ENCODE peak calls at places on chromosomes 16 and 17, in seven cellular contexts. M, G, I, U, Z, O and E are unnamed samples.

GRCh38 chr17:70332811-70333210 is 163.5 kb downstream of the KCNJ2 start:
- DNase-seq in M (no peak), G (peak; percentile 2), I (no peak), U (no peak), Z (no peak), O (no peak), E (no peak)

GRCh38 chr17:4584125-4584834 is at the start of gene SMTNL2:
- DNase-seq in M (no peak), G (no peak), I (no peak), U (no peak), Z (no peak), O (no peak), E (no peak)

GRCh38 chr17:7836596-7837374 is 2.8 kb downstream of the KDM6B start:
- DNase-seq in M (peak; percentile 91), G (peak; percentile 95), I (peak; percentile 94), U (peak; percentile 72), Z (peak; percentile 65), O (peak; percentile 97), E (peak; percentile 93)

GRCh38 chr17:74442670-74443515 is 11.0 kb downstream of the GPRC5C start:
- DNase-seq in M (no peak), G (peak; percentile 89), I (peak; percentile 87), U (no peak), Z (no peak), O (no peak), E (peak; percentile 90)

GRCh38 chr16:86797700-86798099 is 219.4 kb downstream of the FOXL1 start:
- DNase-seq in M (no peak), G (no peak), I (no peak), U (no peak), Z (no peak), O (no peak), E (no peak)

GRCh38 chr16:11100239-11100750 is 155.7 kb downstream of the SOCS1 start:
- DNase-seq in M (peak; percentile 97), G (no peak), I (peak; percentile 42), U (peak; percentile 98), Z (no peak), O (peak; percentile 99), E (peak; percentile 42)

GRCh38 chr16:81275795-81276194 is 37.3 kb downstream of the BCO1 start:
- DNase-seq in M (no peak), G (no peak), I (no peak), U (no peak), Z (no peak), O (no peak), E (no peak)

GRCh38 chr17:81902653-81903414 is 796 bp downstream of the NPB start:
- DNase-seq in M (no peak), G (no peak), I (no peak), U (no peak), Z (no peak), O (no peak), E (no peak)

GRCh38 chr17:44317545-44317944 is 7.1 kb downstream of the SLC25A39 start:
- DNase-seq in M (no peak), G (no peak), I (no peak), U (no peak), Z (no peak), O (no peak), E (no peak)

GRCh38 chr17:14845562-14846335 is 419.4 kb downstream of the PMP22 start:
- DNase-seq in M (no peak), G (no peak), I (no peak), U (no peak), Z (no peak), O (no peak), E (no peak)

GRCh38 chr16:67714522-67714921 is 4.6 kb downstream of the GFOD2 start:
- DNase-seq in M (no peak), G (no peak), I (no peak), U (no peak), Z (no peak), O (no peak), E (no peak)

GRCh38 chr16:70437017-70437581 is 1.8 kb downstream of the ST3GAL2 start:
- DNase-seq in M (peak; percentile 92), G (no peak), I (no peak), U (peak; percentile 63), Z (no peak), O (peak; percentile 40), E (no peak)

GRCh38 chr17:48791128-48792032 is 25.6 kb downstream of the TTLL6 start:
- DNase-seq in M (peak; percentile 82), G (peak; percentile 71), I (peak; percentile 22), U (peak; percentile 64), Z (peak; percentile 77), O (peak; percentile 85), E (peak; percentile 79)

GRCh38 chr17:59754547-59754946 is 47.1 kb downstream of the VMP1 start:
- DNase-seq in M (peak; percentile 99), G (no peak), I (no peak), U (peak; percentile 95), Z (peak; percentile 74), O (peak; percentile 97), E (no peak)

GRCh38 chr16:54489225-54489781 is 202.7 kb upstream of the IRX3 start:
- DNase-seq in M (no peak), G (peak; percentile 33), I (no peak), U (no peak), Z (no peak), O (no peak), E (no peak)

GRCh38 chr17:18166894-18167293 is 16.7 kb upstream of the ALKBH5 start:
- DNase-seq in M (no peak), G (peak; percentile 2), I (no peak), U (no peak), Z (no peak), O (no peak), E (no peak)

GRCh38 chr16:1863681-1864460 is 8.1 kb downstream of the MEIOB start:
- DNase-seq in M (peak; percentile 48), G (peak; percentile 23), I (no peak), U (peak; percentile 23), Z (peak; percentile 9), O (no peak), E (no peak)

GRCh38 chr16:89143911-89144675 is 27.5 kb upstream of the CDH15 start:
- DNase-seq in M (no peak), G (no peak), I (no peak), U (no peak), Z (no peak), O (no peak), E (no peak)

GRCh38 chr17:2876467-2876866 is 80.2 kb downstream of the RAP1GAP2 start:
- DNase-seq in M (no peak), G (no peak), I (no peak), U (no peak), Z (no peak), O (no peak), E (no peak)

GRCh38 chr17:16463341-16464000 is 28.5 kb downstream of the LRRC75A start:
- DNase-seq in M (no peak), G (peak; percentile 70), I (no peak), U (no peak), Z (no peak), O (no peak), E (peak; percentile 75)

GRCh38 chr16:35188288-35189155 is 1729.1 kb downstream of the TP53TG3F start:
- DNase-seq in M (no peak), G (peak; percentile 48), I (no peak), U (no peak), Z (no peak), O (no peak), E (no peak)

GRCh38 chr17:58156839-58157803 is 8.9 kb downstream of the OR4D1 start:
- DNase-seq in M (no peak), G (no peak), I (no peak), U (no peak), Z (no peak), O (no peak), E (no peak)

GRCh38 chr17:79155701-79156100 is 81.1 kb downstream of the ENGASE start:
- DNase-seq in M (no peak), G (no peak), I (no peak), U (no peak), Z (no peak), O (no peak), E (no peak)

GRCh38 chr16:27382187-27382855 is 19.7 kb upstream of the IL21R start:
- DNase-seq in M (no peak), G (peak; percentile 55), I (no peak), U (no peak), Z (no peak), O (no peak), E (peak; percentile 33)

GRCh38 chr17:74467221-74467951 is 952 bp downstream of the CD300A start:
- DNase-seq in M (no peak), G (no peak), I (no peak), U (no peak), Z (no peak), O (no peak), E (no peak)

GRCh38 chr17:76405967-76406647 is 21.7 kb downstream of the SPHK1 start:
- DNase-seq in M (no peak), G (peak; percentile 71), I (no peak), U (no peak), Z (no peak), O (no peak), E (no peak)

GRCh38 chr17:82097187-82097918 is 683 bp downstream of the FASN start:
- DNase-seq in M (peak; percentile 50), G (no peak), I (no peak), U (no peak), Z (no peak), O (no peak), E (no peak)

GRCh38 chr17:67891481-67892119 is 66.3 kb downstream of the BPTF start:
- DNase-seq in M (peak; percentile 49), G (no peak), I (no peak), U (peak; percentile 12), Z (peak; percentile 27), O (peak; percentile 8), E (no peak)

GRCh38 chr16:57388359-57389086 is 16.0 kb upstream of the CCL17 start:
- DNase-seq in M (no peak), G (no peak), I (no peak), U (no peak), Z (no peak), O (no peak), E (no peak)

GRCh38 chr17:45734598-45734997 is 49.5 kb upstream of the CRHR1 start:
- DNase-seq in M (no peak), G (no peak), I (no peak), U (no peak), Z (no peak), O (no peak), E (no peak)

GRCh38 chr17:3963214-3964201 is 729 bp downstream of the ATP2A3 start:
- DNase-seq in M (no peak), G (no peak), I (no peak), U (no peak), Z (no peak), O (no peak), E (no peak)